ENCODE peak calls at places on chromosome 18, in eight cellular contexts. G, W, M, B, C, X, J and R are unnamed samples.

GRCh38 chr18:48230459-48231113 is 178.6 kb downstream of the ZBTB7C start:
- DNase-seq in W (peak; percentile 76), J (no peak), M (peak; percentile 60), G (no peak), X (peak; percentile 73), C (peak; percentile 80), B (no peak), R (peak; percentile 53)

GRCh38 chr18:32919799-32920198 is 147.0 kb upstream of the KLHL14 start:
- DNase-seq in X (peak; percentile 51), J (no peak), C (peak; percentile 55), B (no peak), G (no peak), M (no peak), W (no peak), R (peak; percentile 3)

GRCh38 chr18:79887181-79888000 is 64.1 kb downstream of the SLC66A2 start:
- DNase-seq in X (no peak), C (no peak), W (no peak), J (no peak), G (no peak), M (no peak), B (no peak), R (no peak)

GRCh38 chr18:67582488-67582887 is 66.0 kb upstream of the DSEL start:
- DNase-seq in J (no peak), C (no peak), B (no peak), G (no peak), M (no peak), W (no peak), X (no peak), R (no peak)

GRCh38 chr18:50099725-50100414 is 95.1 kb downstream of the MYO5B start:
- DNase-seq in G (peak; percentile 52), M (no peak), W (no peak), X (peak; percentile 25), C (peak; percentile 40), B (no peak), J (no peak), R (no peak)

GRCh38 chr18:79962311-79962710 is 2.1 kb upstream of the HSBP1L1 start:
- DNase-seq in W (no peak), X (no peak), J (no peak), G (no peak), C (peak; percentile 43), M (no peak), B (no peak), R (no peak)

GRCh38 chr18:34787931-34788532 is 77.9 kb downstream of the DTNA start:
- DNase-seq in J (peak; percentile 32), C (peak; percentile 80), G (no peak), X (peak; percentile 83), M (peak; percentile 64), W (no peak), B (no peak), R (peak; percentile 79)

GRCh38 chr18:40012931-40013609 is 1942.0 kb upstream of the PIK3C3 start:
- DNase-seq in J (no peak), W (no peak), M (no peak), B (no peak), X (peak; percentile 79), G (no peak), C (no peak), R (peak; percentile 39)

GRCh38 chr18:45670281-45670962 is 53.6 kb upstream of the SLC14A1 start:
- DNase-seq in B (no peak), X (peak; percentile 40), M (peak; percentile 38), G (no peak), J (peak; percentile 52), W (peak; percentile 28), C (no peak), R (peak; percentile 73)

GRCh38 chr18:79928563-79928960 is 22.9 kb downstream of the SLC66A2 start:
- DNase-seq in X (no peak), C (no peak), G (no peak), J (no peak), W (no peak), B (no peak), M (no peak), R (no peak)

GRCh38 chr18:23401400-23402347 is 51.4 kb upstream of the RIOK3 start:
- DNase-seq in X (peak; percentile 88), G (no peak), M (no peak), B (no peak), C (peak; percentile 79), J (no peak), W (no peak), R (peak; percentile 78)

GRCh38 chr18:77320960-77321559 is 71.4 kb downstream of the GALR1 start:
- DNase-seq in X (peak; percentile 21), B (no peak), J (no peak), G (no peak), M (no peak), C (no peak), W (no peak), R (no peak)

GRCh38 chr18:74411475-74411874 is 45.6 kb downstream of the DIPK1C start:
- DNase-seq in X (no peak), M (no peak), J (no peak), B (no peak), G (no peak), C (no peak), W (no peak), R (no peak)

GRCh38 chr18:9719421-9719981 is 11.4 kb downstream of the RAB31 start:
- DNase-seq in C (no peak), M (no peak), X (peak; percentile 85), B (no peak), G (peak; percentile 50), W (no peak), J (no peak), R (peak; percentile 80)

GRCh38 chr18:60549338-60549960 is 176.9 kb upstream of the MC4R start:
- DNase-seq in M (peak; percentile 65), J (no peak), X (peak; percentile 90), G (peak; percentile 22), W (no peak), B (no peak), C (peak; percentile 87), R (peak; percentile 85)

GRCh38 chr18:43587538-43588153 is 310.4 kb upstream of the SYT4 start:
- DNase-seq in C (peak; percentile 61), B (no peak), X (peak; percentile 76), G (no peak), W (no peak), J (no peak), M (peak; percentile 15), R (peak; percentile 63)

GRCh38 chr18:47986724-47987455 is 56.4 kb upstream of the SMAD2 start:
- DNase-seq in J (no peak), G (no peak), B (no peak), W (no peak), C (no peak), X (no peak), M (no peak), R (no peak)

GRCh38 chr18:52343138-52343537 is 3.1 kb downstream of the DCC start:
- DNase-seq in J (no peak), M (no peak), W (no peak), G (no peak), B (no peak), X (peak; percentile 49), C (peak; percentile 18), R (peak; percentile 1)

GRCh38 chr18:40752336-40752735 is 1202.7 kb upstream of the PIK3C3 start:
- DNase-seq in B (no peak), W (no peak), M (no peak), G (no peak), J (no peak), C (no peak), X (peak; percentile 5), R (no peak)

GRCh38 chr18:13305326-13305725 is 86.8 kb downstream of the LDLRAD4 start:
- DNase-seq in B (no peak), M (no peak), G (no peak), C (no peak), X (no peak), W (no peak), J (no peak), R (no peak)

GRCh38 chr18:13303761-13304364 is 85.3 kb downstream of the LDLRAD4 start:
- DNase-seq in G (no peak), B (no peak), W (no peak), X (no peak), C (no peak), J (no peak), M (no peak), R (no peak)

GRCh38 chr18:13301691-13302469 is 83.3 kb downstream of the LDLRAD4 start:
- DNase-seq in C (no peak), W (no peak), X (no peak), J (no peak), B (no peak), M (no peak), G (no peak), R (no peak)

GRCh38 chr18:13300796-13301195 is 82.2 kb downstream of the LDLRAD4 start:
- DNase-seq in B (no peak), M (no peak), W (no peak), C (no peak), X (no peak), J (no peak), G (no peak), R (no peak)

GRCh38 chr18:13302611-13303267 is 84.2 kb downstream of the LDLRAD4 start:
- DNase-seq in G (no peak), X (no peak), W (no peak), C (no peak), M (peak; percentile 21), B (no peak), J (no peak), R (no peak)
- TF ChIP-seq CTCF in G (no peak), X (no peak), W (no peak), C (no peak), M (no peak), B (no peak), J (no peak), R (no peak)

DNA sequence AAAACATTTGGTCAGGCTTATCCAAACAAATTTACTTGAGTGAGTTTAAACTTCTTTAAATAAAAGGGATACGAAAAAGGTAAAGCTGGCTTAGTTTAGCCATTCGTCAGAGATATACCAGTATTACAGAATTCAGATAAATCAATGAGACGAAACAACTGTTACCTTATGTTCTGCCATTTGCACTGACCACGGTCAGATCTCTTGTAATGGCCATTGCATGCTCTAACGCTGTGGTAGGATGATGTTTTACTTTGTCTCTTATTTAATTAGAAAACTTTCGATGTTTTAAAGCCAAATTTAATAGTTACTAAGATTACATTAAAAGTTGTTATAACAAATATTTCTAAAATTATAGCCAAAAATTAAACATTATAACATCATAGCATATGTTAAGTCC is 1.5 kb downstream of the C18orf54 start:
- DNase-seq in B (no peak), J (no peak), M (no peak), G (no peak), X (peak; percentile 19), C (no peak), W (no peak), R (peak; percentile 22)
- H3K4me3 ChIP-seq in B (peak overlapping the region; percentile 56), J (no peak overlapping the region), M (peak overlapping the region; percentile 53), G (peak overlapping the region; percentile 80), X (peak overlapping the region; percentile 68), C (peak overlapping the region; percentile 86), W (peak overlapping the region; percentile 84), R (peak overlapping the region; percentile 78)

DNA sequence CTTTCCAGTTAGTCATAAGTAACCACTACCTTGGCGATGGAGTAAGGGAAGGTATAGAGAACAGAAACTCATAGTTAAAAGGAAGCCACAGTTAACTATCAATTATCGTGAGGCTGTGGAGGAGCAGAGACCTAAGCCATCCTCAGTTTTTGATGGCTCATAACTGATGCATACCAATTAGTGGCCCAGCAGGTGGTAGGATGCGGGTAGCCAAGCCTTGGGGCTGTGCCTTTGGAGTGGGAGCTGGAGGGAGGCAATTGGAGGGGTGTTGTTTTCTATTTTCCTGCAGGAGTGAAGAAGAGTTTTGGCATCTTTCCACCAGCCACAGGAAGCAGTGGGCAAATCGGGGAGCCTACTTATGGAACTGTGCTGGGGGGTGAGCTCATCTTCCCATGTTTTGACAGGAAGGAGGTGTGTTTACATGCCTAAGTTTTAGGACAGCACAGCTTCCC is 194.8 kb downstream of the TPGS2 start:
- DNase-seq in M (no peak), G (no peak), W (no peak), B (no peak), J (no peak), X (no peak), C (no peak), R (no peak)
- TF ChIP-seq CTCF in M (no peak), G (no peak), W (no peak), B (no peak), J (no peak), X (no peak), C (no peak), R (no peak)

GRCh38 chr18:72869786-72870185 is 2.0 kb upstream of the NETO1 start:
- DNase-seq in M (no peak), X (no peak), G (no peak), W (no peak), C (no peak), J (no peak), B (no peak), R (no peak)
- H3K4me3 ChIP-seq in M (no peak overlapping the region), X (no peak overlapping the region), G (no peak overlapping the region), W (no peak overlapping the region), C (no peak overlapping the region), J (no peak overlapping the region), B (no peak overlapping the region), R (no peak overlapping the region)